ENCODE peak calls at places on chromosome 7, in four cellular contexts. L, N, I and E are unnamed samples.

GRCh38 chr7:116552616-116553015 is 27.8 kb downstream of the CAV1 start:
- DNase-seq in L (no peak), I (no peak), N (no peak), E (no peak)

GRCh38 chr7:44615149-44615611 is 8.8 kb downstream of the OGDH start:
- DNase-seq in L (no peak), N (no peak), I (no peak), E (no peak)

GRCh38 chr7:77454802-77455201 is 38.7 kb upstream of the GSAP start:
- DNase-seq in L (no peak), I (no peak), N (no peak), E (no peak)

GRCh38 chr7:47968852-47969774 is 10.3 kb downstream of the HUS1 start:
- DNase-seq in L (peak), N (peak), I (peak), E (peak)

GRCh38 chr7:75957021-75957736 is 37.2 kb downstream of the TMEM120A start:
- DNase-seq in I (no peak), L (peak), N (no peak), E (no peak)

GRCh38 chr7:76011437-76011836 is 17.0 kb upstream of the TMEM120A start:
- DNase-seq in L (peak), N (no peak), I (no peak), E (no peak)

GRCh38 chr7:26078437-26079362 is 73.3 kb upstream of the NFE2L3 start:
- DNase-seq in N (peak), L (peak), I (peak), E (peak)

GRCh38 chr7:84204655-84205054 is 10.1 kb upstream of the SEMA3A start:
- DNase-seq in L (peak), I (no peak), N (no peak), E (no peak)

GRCh38 chr7:69245646-69246045 is 352.6 kb upstream of the AUTS2 start:
- DNase-seq in L (peak), I (no peak), N (no peak), E (no peak)

GRCh38 chr7:104241135-104241534 is 33.3 kb upstream of the ORC5 start:
- DNase-seq in L (no peak), I (no peak), N (no peak), E (no peak)

GRCh38 chr7:138886501-138886917 is 88.5 kb upstream of the ATP6V0A4 start:
- DNase-seq in I (peak), L (peak), N (peak), E (no peak)

GRCh38 chr7:32126843-32127242 is 56.6 kb upstream of the PDE1C start:
- DNase-seq in N (no peak), I (no peak), L (no peak), E (no peak)

GRCh38 chr7:147700702-147701101 is 889.9 kb upstream of the C7orf33 start:
- DNase-seq in N (no peak), I (no peak), L (no peak), E (no peak)

GRCh38 chr7:145903658-145904057 is 212.9 kb upstream of the CNTNAP2 start:
- DNase-seq in L (no peak), N (no peak), I (no peak), E (no peak)

GRCh38 chr7:77188736-77189429 is 10.7 kb downstream of the FGL2 start:
- DNase-seq in N (no peak), L (no peak), I (no peak), E (no peak)

DNA sequence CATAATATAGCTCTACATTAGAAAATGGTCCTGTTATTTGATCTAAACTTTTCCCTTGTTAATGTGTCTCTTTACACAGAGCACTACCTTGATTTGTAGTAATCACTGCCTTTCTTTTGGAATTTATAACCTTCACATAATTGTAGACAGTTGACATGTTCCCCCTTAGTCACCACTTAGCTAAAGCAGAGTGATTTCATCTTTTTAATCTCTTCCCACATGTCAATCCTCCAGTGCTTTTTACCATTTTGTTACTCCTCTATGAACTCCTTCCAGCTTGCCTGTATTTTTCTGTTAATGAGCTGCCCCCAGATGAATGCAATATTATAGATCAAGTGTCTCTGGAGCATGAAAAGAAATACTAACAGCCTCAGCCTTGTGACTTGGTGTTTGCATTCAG is 2.6 kb upstream of the PPP1R3A start:
- DNase-seq in N (no peak), L (no peak), I (no peak), E (no peak)
- TF ChIP-seq CTCF in N (no peak), L (no peak), I (no peak), E (no peak)

GRCh38 chr7:88169717-88170320 is 50.0 kb downstream of the SRI start:
- DNase-seq in I (no peak), N (no peak), L (peak), E (no peak)
- TF ChIP-seq CTCF in I (peak), N (peak), L (peak), E (peak)

GRCh38 chr7:105934577-105935185 is 28.4 kb upstream of the CDHR3 start:
- DNase-seq in I (no peak), N (no peak), L (peak), E (no peak)
- TF ChIP-seq CTCF in I (peak), N (no peak), L (peak), E (peak)

DNA sequence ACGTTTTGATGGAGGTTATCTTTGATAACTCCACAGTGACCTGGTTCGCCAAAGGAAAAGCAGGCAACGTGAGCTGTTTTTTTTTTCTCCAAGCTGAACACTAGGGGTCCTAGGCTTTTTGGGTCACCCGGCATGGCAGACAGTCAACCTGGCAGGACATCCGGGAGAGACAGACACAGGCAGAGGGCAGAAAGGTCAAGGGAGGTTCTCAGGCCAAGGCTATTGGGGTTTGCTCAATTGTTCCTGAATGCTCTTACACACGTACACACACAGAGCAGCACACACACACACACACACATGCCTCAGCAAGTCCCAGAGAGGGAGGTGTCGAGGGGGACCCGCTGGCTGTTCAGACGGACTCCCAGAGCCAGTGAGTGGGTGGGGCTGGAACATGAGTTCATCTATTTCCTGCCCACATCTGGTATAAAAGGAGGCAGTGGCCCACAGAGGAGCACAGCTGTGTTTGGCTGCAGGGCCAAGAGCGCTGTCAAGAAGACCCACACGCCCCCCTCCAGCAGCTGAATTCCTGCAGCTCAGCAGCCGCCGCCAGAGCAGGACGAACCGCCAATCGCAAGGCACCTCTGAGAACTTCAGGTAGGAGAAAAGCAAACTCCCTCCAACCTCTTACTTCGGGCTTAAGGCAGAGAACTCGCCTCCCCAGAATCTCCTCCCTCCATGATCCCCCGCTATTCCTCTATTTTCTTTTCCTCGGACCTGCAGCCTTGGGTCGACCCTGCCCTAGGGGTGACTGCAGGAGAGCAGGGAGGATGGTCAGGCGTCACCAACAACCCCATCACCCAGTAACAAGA is at the start of gene SERPINE1:
- DNase-seq in N (peak), I (peak), L (peak), E (no peak)
- TF ChIP-seq CTCF in N (no peak), I (peak), L (peak), E (no peak)

DNA sequence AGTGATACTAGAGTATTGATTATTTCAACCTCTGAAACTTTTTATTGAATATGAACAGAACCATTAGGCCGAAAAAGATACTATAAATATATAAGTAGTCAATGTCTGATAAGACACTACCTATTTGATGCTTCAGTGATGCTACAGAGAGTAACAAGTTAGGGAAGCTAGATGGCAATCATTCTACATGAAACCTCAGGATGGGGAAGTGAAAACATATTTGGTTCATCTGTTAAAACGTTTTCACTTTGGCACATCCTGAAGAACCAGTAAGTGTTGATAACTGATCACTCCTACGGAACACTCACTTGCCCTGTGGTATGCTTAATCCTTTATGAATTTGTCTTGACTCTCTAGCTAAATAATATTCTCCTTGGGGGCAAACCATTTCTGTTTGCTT is 1064.9 kb downstream of the NXPH1 start:
- DNase-seq in N (no peak), L (no peak), I (no peak), E (no peak)
- TF ChIP-seq CTCF in N (no peak), L (no peak), I (no peak), E (no peak)

DNA sequence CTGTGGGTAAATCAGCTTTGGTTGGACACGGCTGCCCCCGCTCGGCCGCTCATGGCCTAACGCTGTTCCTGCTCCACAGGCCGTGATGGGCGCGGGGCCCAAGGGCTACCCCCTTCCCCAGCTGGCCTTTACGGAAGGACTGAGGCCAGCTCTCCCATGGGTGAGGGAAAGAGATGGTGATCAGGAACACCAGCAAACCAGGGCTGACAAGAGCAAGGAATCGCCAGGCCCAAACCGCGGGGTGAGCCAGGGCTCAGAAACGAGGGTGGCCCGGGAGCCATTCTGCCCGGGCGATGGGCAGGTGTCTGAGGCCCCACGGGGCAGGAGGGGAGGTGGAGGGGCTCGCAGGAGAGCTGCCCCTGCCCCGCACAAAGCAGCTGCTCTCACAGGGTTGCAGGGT is 26.6 kb downstream of the GPER1 start:
- DNase-seq in L (no peak), I (no peak), N (no peak), E (no peak)
- TF ChIP-seq CTCF in L (no peak), I (no peak), N (no peak), E (no peak)